ENCODE peak calls at places on chromosomes 3 and 15, in seven cellular contexts. D, S, Y, L, M, J and V are unnamed samples.

GRCh38 chr3:7207092-7207491 is 346.2 kb downstream of the GRM7 start:
- DNase-seq in D (no peak), S (no peak), Y (no peak), L (no peak), M (no peak), J (no peak), V (no peak)

GRCh38 chr15:31297880-31298456 is 28.7 kb upstream of the KLF13 start:
- DNase-seq in D (no peak), S (no peak), Y (no peak), L (no peak), M (peak), J (no peak), V (no peak)

GRCh38 chr15:70475921-70476320 is 287.4 kb downstream of the UACA start:
- DNase-seq in D (no peak), S (no peak), Y (no peak), L (no peak), M (no peak), J (peak), V (no peak)

GRCh38 chr15:84400820-84401219 is 165.2 kb downstream of the GOLGA6L4 start:
- DNase-seq in D (no peak), S (no peak), Y (no peak), L (no peak), M (no peak), J (no peak), V (no peak)

GRCh38 chr3:62559831-62560445 is 186.6 kb upstream of the FEZF2 start:
- DNase-seq in D (peak), S (peak), Y (no peak), L (no peak), M (no peak), J (peak), V (no peak)

GRCh38 chr3:67647390-67647878 is 7.0 kb downstream of the SUCLG2 start:
- DNase-seq in D (no peak), S (peak), Y (no peak), L (no peak), M (peak), J (peak), V (no peak)

GRCh38 chr3:71893702-71894479 is 108.9 kb upstream of the PROK2 start:
- DNase-seq in D (no peak), S (no peak), Y (no peak), L (no peak), M (no peak), J (no peak), V (no peak)

GRCh38 chr3:65483475-65483874 is 555.2 kb downstream of the MAGI1 start:
- DNase-seq in D (no peak), S (peak), Y (no peak), L (no peak), M (peak), J (no peak), V (peak)

GRCh38 chr3:28575748-28576589 is 227.3 kb upstream of the AZI2 start:
- DNase-seq in D (no peak), S (peak), Y (no peak), L (peak), M (no peak), J (peak), V (peak)

GRCh38 chr3:39540162-39540921 is 72.9 kb downstream of the MOBP start:
- DNase-seq in D (no peak), S (no peak), Y (no peak), L (no peak), M (no peak), J (no peak), V (no peak)

GRCh38 chr3:52053307-52054304 is 2.8 kb downstream of the DUSP7 start:
- DNase-seq in D (peak), S (no peak), Y (peak), L (no peak), M (no peak), J (peak), V (no peak)

GRCh38 chr3:181782306-181782924 is 70.7 kb downstream of the SOX2 start:
- DNase-seq in D (no peak), S (no peak), Y (no peak), L (no peak), M (no peak), J (peak), V (no peak)

GRCh38 chr3:165128544-165128943 is 50.2 kb upstream of the SI start:
- DNase-seq in D (no peak), S (no peak), Y (no peak), L (no peak), M (peak), J (no peak), V (no peak)

GRCh38 chr3:112688819-112689218 is 47.9 kb upstream of the CCDC80 start:
- DNase-seq in D (no peak), S (no peak), Y (no peak), L (no peak), M (no peak), J (no peak), V (no peak)

GRCh38 chr3:57596495-57597239 is 477 bp downstream of the ARF4 start:
- DNase-seq in D (peak), S (peak), Y (peak), L (peak), M (peak), J (peak), V (peak)

GRCh38 chr15:94745371-94745770 is 514.0 kb downstream of the MCTP2 start:
- DNase-seq in D (no peak), S (no peak), Y (no peak), L (no peak), M (no peak), J (no peak), V (no peak)

GRCh38 chr3:14265246-14265962 is 86.8 kb downstream of the LSM3 start:
- DNase-seq in D (no peak), S (no peak), Y (no peak), L (peak), M (no peak), J (peak), V (no peak)

GRCh38 chr3:32951410-32951811 is at the start of gene CCR4:
- DNase-seq in D (no peak), S (no peak), Y (peak), L (no peak), M (no peak), J (no peak), V (no peak)